ENCODE peak calls at places on chromosomes 11 and 22, in nine cellular contexts. J, Y, L, Q, W, A, C, N and P are unnamed samples.

GRCh38 chr11:59756845-59757244 is 1.7 kb downstream of the STX3 start:
- DNase-seq in J (no peak), Y (no peak), L (peak), Q (peak), W (peak), A (no peak), C (peak), N (no peak), P (peak)

GRCh38 chr11:75352417-75353206 is 1.2 kb upstream of the ARRB1 start:
- DNase-seq in J (no peak), Y (peak), L (no peak), Q (peak), W (no peak), A (no peak), C (no peak), N (no peak), P (no peak)

GRCh38 chr11:62575156-62575555 is 1.5 kb upstream of the EEF1G start:
- DNase-seq in J (no peak), Y (no peak), L (no peak), Q (no peak), W (no peak), A (no peak), C (peak), N (peak), P (no peak)

GRCh38 chr11:67032830-67033555 is 10.1 kb downstream of the SYT12 start:
- DNase-seq in J (no peak), Y (no peak), L (peak), Q (peak), W (peak), A (no peak), C (no peak), N (no peak), P (no peak)

GRCh38 chr11:2041963-2042362 is 44.3 kb upstream of the H19 start:
- DNase-seq in J (no peak), Y (no peak), L (no peak), Q (no peak), W (no peak), A (no peak), C (no peak), N (no peak), P (no peak)

GRCh38 chr11:16299884-16300778 is 56.2 kb downstream of the SOX6 start:
- DNase-seq in J (no peak), Y (no peak), L (no peak), Q (no peak), W (no peak), A (no peak), C (peak), N (no peak), P (peak)

GRCh38 chr11:107999759-108000455 is 8.8 kb upstream of the CUL5 start:
- DNase-seq in J (peak), Y (peak), L (peak), Q (peak), W (peak), A (no peak), C (peak), N (peak), P (peak)

GRCh38 chr11:7677801-7678201 is 4.5 kb upstream of the CYB5R2 start:
- DNase-seq in J (no peak), Y (no peak), L (no peak), Q (no peak), W (no peak), A (no peak), C (no peak), N (no peak), P (no peak)

GRCh38 chr11:107916671-107917241 is 11.5 kb upstream of the RAB39A start:
- DNase-seq in J (peak), Y (peak), L (peak), Q (peak), W (no peak), A (no peak), C (no peak), N (peak), P (no peak)

GRCh38 chr22:49812838-49813237 is 14.8 kb downstream of the BRD1 start:
- DNase-seq in J (no peak), Y (no peak), L (peak), Q (no peak), W (no peak), A (no peak), C (no peak), N (no peak), P (no peak)

GRCh38 chr11:61609000-61609969 is 28.4 kb upstream of the SYT7 start:
- DNase-seq in J (no peak), Y (no peak), L (no peak), Q (no peak), W (no peak), A (no peak), C (no peak), N (no peak), P (no peak)

GRCh38 chr11:20429216-20429615 is 41.7 kb downstream of the PRMT3 start:
- DNase-seq in J (no peak), Y (no peak), L (no peak), Q (no peak), W (no peak), A (no peak), C (no peak), N (no peak), P (no peak)

GRCh38 chr11:73333173-73333572 is 25.1 kb downstream of the ARHGEF17 start:
- DNase-seq in J (no peak), Y (no peak), L (no peak), Q (no peak), W (no peak), A (no peak), C (no peak), N (no peak), P (no peak)

GRCh38 chr22:38228873-38229740 is 27.3 kb downstream of the MAFF start:
- DNase-seq in J (no peak), Y (no peak), L (peak), Q (peak), W (peak), A (no peak), C (peak), N (no peak), P (no peak)

GRCh38 chr22:35577799-35578659 is 37.4 kb downstream of the RASD2 start:
- DNase-seq in J (no peak), Y (no peak), L (no peak), Q (no peak), W (no peak), A (no peak), C (no peak), N (no peak), P (no peak)

GRCh38 chr11:12755510-12755909 is 81.3 kb downstream of the TEAD1 start:
- DNase-seq in J (no peak), Y (no peak), L (peak), Q (no peak), W (peak), A (no peak), C (no peak), N (no peak), P (no peak)

GRCh38 chr22:50490531-50491308 is 4.1 kb downstream of the MIOX start:
- DNase-seq in J (no peak), Y (no peak), L (peak), Q (no peak), W (no peak), A (no peak), C (no peak), N (no peak), P (no peak)

GRCh38 chr22:50170453-50171318 is at the start of gene PANX2:
- DNase-seq in J (no peak), Y (no peak), L (no peak), Q (no peak), W (no peak), A (peak), C (no peak), N (peak), P (no peak)

GRCh38 chr11:77136784-77137420 is 8.9 kb downstream of the MYO7A start:
- DNase-seq in J (no peak), Y (no peak), L (no peak), Q (no peak), W (no peak), A (no peak), C (no peak), N (no peak), P (no peak)

GRCh38 chr22:38448945-38449745 is 5.9 kb downstream of the KCNJ4 start:
- DNase-seq in J (no peak), Y (no peak), L (no peak), Q (no peak), W (no peak), A (no peak), C (no peak), N (no peak), P (no peak)

GRCh38 chr11:28514391-28514790 is 406.2 kb downstream of the METTL15 start:
- DNase-seq in J (no peak), Y (no peak), L (no peak), Q (no peak), W (no peak), A (no peak), C (no peak), N (no peak), P (no peak)

GRCh38 chr11:9533736-9534473 is 39.6 kb upstream of the WEE1 start:
- DNase-seq in J (no peak), Y (no peak), L (no peak), Q (no peak), W (no peak), A (no peak), C (no peak), N (no peak), P (no peak)

GRCh38 chr11:92703431-92703830 is 266.0 kb upstream of the MTNR1B start:
- DNase-seq in J (no peak), Y (no peak), L (peak), Q (no peak), W (peak), A (no peak), C (no peak), N (no peak), P (no peak)

GRCh38 chr11:12865871-12866595 is 143.1 kb upstream of the RASSF10 start:
- DNase-seq in J (no peak), Y (no peak), L (no peak), Q (no peak), W (no peak), A (no peak), C (no peak), N (no peak), P (no peak)

GRCh38 chr11:115301029-115301428 is 203.2 kb downstream of the CADM1 start:
- DNase-seq in J (no peak), Y (no peak), L (peak), Q (no peak), W (peak), A (no peak), C (no peak), N (no peak), P (no peak)

GRCh38 chr11:83836883-83837654 is 550.9 kb upstream of the CCDC90B start:
- DNase-seq in J (peak), Y (no peak), L (peak), Q (peak), W (peak), A (no peak), C (peak), N (peak), P (peak)

GRCh38 chr11:47403571-47403970 is 4.8 kb upstream of the SLC39A13 start:
- DNase-seq in J (no peak), Y (no peak), L (no peak), Q (no peak), W (no peak), A (no peak), C (no peak), N (no peak), P (peak)

GRCh38 chr11:118135051-118135795 is 17.4 kb downstream of the SCN4B start:
- DNase-seq in J (no peak), Y (no peak), L (no peak), Q (no peak), W (no peak), A (no peak), C (no peak), N (no peak), P (no peak)

GRCh38 chr11:45895553-45896259 is 10.3 kb downstream of the MAPK8IP1 start:
- DNase-seq in J (no peak), Y (no peak), L (no peak), Q (no peak), W (no peak), A (no peak), C (no peak), N (no peak), P (no peak)

GRCh38 chr11:19079643-19080440 is 19.3 kb upstream of the MRGPRX2 start:
- DNase-seq in J (no peak), Y (no peak), L (peak), Q (peak), W (peak), A (no peak), C (no peak), N (peak), P (no peak)

GRCh38 chr11:130166457-130166784 is 6.8 kb downstream of the ST14 start:
- DNase-seq in J (no peak), Y (no peak), L (peak), Q (peak), W (peak), A (no peak), C (no peak), N (peak), P (no peak)

GRCh38 chr22:28950567-28951411 is 67.4 kb downstream of the ZNRF3 start:
- DNase-seq in J (no peak), Y (no peak), L (peak), Q (no peak), W (no peak), A (no peak), C (no peak), N (peak), P (no peak)

GRCh38 chr11:130671801-130672700 is 223.6 kb downstream of the ADAMTS15 start:
- DNase-seq in J (no peak), Y (no peak), L (peak), Q (no peak), W (peak), A (no peak), C (no peak), N (no peak), P (no peak)

GRCh38 chr11:77299528-77299993 is 1.9 kb downstream of the GDPD4 start:
- DNase-seq in J (no peak), Y (no peak), L (peak), Q (peak), W (peak), A (no peak), C (peak), N (no peak), P (peak)